ENCODE peak calls at places on chromosome 21, in four cellular contexts. M is heart left ventricle, P is dorsolateral prefrontal cortex, Z is GM23248. R is an unnamed sample.

GRCh38 chr21:26448751-26449150 is 124.3 kb downstream of the CYYR1 start:
- DNase-seq in P (no peak), Z (peak; percentile 84), M (no peak), R (peak; percentile 64)

GRCh38 chr21:17441370-17441769 is 71.5 kb upstream of the CXADR start:
- DNase-seq in Z (no peak), M (no peak), P (no peak), R (no peak)

GRCh38 chr21:41369105-41369914 is 7.5 kb downstream of the MX2 start:
- DNase-seq in Z (peak; percentile 19), P (no peak), M (peak; percentile 74), R (no peak)

GRCh38 chr21:14942801-14943490 is 121.9 kb downstream of the NRIP1 start:
- DNase-seq in Z (peak; percentile 8), P (no peak), M (no peak), R (peak; percentile 56)

GRCh38 chr21:45011911-45012660 is 62.3 kb upstream of the ADARB1 start:
- DNase-seq in Z (peak; percentile 94), P (peak; percentile 36), M (peak; percentile 37), R (peak; percentile 82)

GRCh38 chr21:16345757-16346156 is 616.0 kb downstream of the USP25 start:
- DNase-seq in Z (no peak), M (no peak), P (no peak), R (no peak)

GRCh38 chr21:8988696-8989095 is 1532.7 kb upstream of the TPTE start:
- DNase-seq in Z (no peak), M (no peak), P (no peak), R (no peak)

GRCh38 chr21:33360871-33361602 is 36.3 kb downstream of the IFNAR1 start:
- DNase-seq in Z (peak; percentile 76), M (peak; percentile 77), P (peak; percentile 74), R (peak; percentile 65)

GRCh38 chr21:33543505-33544129 is 779 bp downstream of the SON start:
- DNase-seq in M (no peak), P (peak; percentile 69), Z (peak; percentile 80), R (no peak)

GRCh38 chr21:17472592-17473271 is 40.1 kb upstream of the CXADR start:
- DNase-seq in Z (no peak), P (no peak), M (no peak), R (no peak)

GRCh38 chr21:10521091-10521598 is at the start of gene TPTE:
- DNase-seq in Z (no peak), P (no peak), M (no peak), R (no peak)

GRCh38 chr21:45256912-45257672 is 30.6 kb downstream of the POFUT2 start:
- DNase-seq in P (no peak), Z (no peak), M (no peak), R (no peak)

GRCh38 chr21:41625428-41625827 is 117.5 kb upstream of the TMPRSS2 start:
- DNase-seq in M (no peak), Z (no peak), P (no peak), R (no peak)

GRCh38 chr21:37193006-37193405 is 74.1 kb downstream of the VPS26C start:
- DNase-seq in Z (no peak), P (no peak), M (no peak), R (no peak)

GRCh38 chr21:39924577-39925308 is 57.5 kb downstream of the PCP4 start:
- DNase-seq in M (no peak), Z (no peak), P (no peak), R (no peak)

GRCh38 chr21:18522181-18522771 is 118.7 kb upstream of the TMPRSS15 start:
- DNase-seq in Z (no peak), M (no peak), P (no peak), R (peak; percentile 8)

GRCh38 chr21:41121785-41122415 is 46.1 kb upstream of the BACE2 start:
- DNase-seq in M (peak; percentile 85), Z (peak; percentile 75), P (peak; percentile 77), R (peak; percentile 81)

GRCh38 chr21:34205811-34206635 is 132.6 kb downstream of the MRPS6 start:
- DNase-seq in Z (peak; percentile 31), M (no peak), P (no peak), R (no peak)

GRCh38 chr21:39799178-39799577 is 54.2 kb downstream of the IGSF5 start:
- DNase-seq in Z (no peak), P (peak; percentile 63), M (peak; percentile 61), R (no peak)

GRCh38 chr21:45833437-45833836 is 148.1 kb upstream of the COL6A1 start:
- DNase-seq in Z (peak; percentile 17), M (peak; percentile 60), P (no peak), R (no peak)

GRCh38 chr21:33238146-33238545 is 8.4 kb downstream of the IFNAR2 start:
- DNase-seq in P (no peak), M (no peak), Z (no peak), R (no peak)

DNA sequence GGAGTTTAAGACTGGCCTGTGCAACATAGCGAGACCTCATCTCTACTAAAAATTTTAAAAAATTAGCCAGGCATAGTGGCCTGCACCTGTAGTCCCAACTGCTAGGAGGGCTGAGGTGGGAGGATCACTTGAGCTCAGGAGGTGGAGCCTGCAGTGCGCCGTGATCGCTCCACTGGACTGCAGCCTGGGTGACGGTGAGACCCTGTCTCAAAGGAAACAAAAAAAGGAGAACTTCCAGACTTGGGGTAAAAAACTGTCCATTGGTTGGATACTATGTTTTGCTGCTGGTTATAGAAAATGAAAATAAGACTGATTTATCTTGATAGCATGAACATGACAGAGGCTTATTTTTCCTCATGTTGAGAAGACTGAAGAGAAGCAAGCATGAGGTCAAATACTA is 79.4 kb downstream of the WDR4 start:
- DNase-seq in M (no peak), Z (no peak), P (no peak), R (no peak)
- H3K4me3 ChIP-seq in M (no peak overlapping the region), Z (no peak overlapping the region), P (no peak overlapping the region), R (no peak overlapping the region)

GRCh38 chr21:31543191-31543590 is 116.3 kb upstream of the SOD1 start:
- DNase-seq in Z (no peak), M (no peak), P (peak; percentile 36), R (peak; percentile 78)
- H3K4me3 ChIP-seq in Z (no peak overlapping the region), M (no peak overlapping the region), P (no peak overlapping the region), R (peak overlapping the region; percentile 11)

GRCh38 chr21:43585924-43586411 is 73.3 kb downstream of the HSF2BP start:
- DNase-seq in P (no peak), M (peak; percentile 56), Z (peak; percentile 98), R (peak; percentile 100)
- H3K4me3 ChIP-seq in P (no peak overlapping the region), M (no peak overlapping the region), Z (peak overlapping the region; percentile 9), R (no peak overlapping the region)

DNA sequence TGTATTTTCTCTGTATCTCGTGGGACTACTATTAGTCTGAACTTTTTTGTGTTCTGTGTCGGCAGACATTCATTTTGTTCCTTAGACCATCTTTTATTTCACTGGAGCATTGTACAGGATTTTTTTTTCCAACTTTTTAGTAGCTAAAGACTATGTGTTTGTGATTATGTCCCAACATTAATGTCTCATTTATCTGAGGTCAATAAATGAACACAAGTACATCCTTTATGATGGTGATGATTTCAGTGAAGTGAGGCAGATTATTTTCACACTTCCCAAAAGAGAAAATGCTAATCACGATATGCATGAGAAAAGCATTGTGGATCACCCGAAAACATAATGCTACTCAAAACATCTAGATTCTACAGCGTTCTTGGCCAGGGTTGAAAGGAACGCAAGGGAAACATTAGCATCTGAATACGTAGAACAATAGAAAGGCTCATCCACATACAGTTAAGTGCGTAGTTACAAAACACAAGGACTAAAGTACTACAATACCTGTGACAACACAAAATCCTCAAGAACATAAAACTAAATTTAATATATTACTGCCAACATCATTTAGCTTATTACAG is 981.7 kb upstream of the NCAM2 start:
- DNase-seq in M (no peak), P (no peak), Z (no peak), R (no peak)
- H3K4me3 ChIP-seq in M (no peak overlapping the region), P (no peak overlapping the region), Z (no peak overlapping the region), R (no peak overlapping the region)

GRCh38 chr21:28066051-28066450 is 926.6 kb downstream of the LTN1 start:
- DNase-seq in Z (peak; percentile 23), P (no peak), M (no peak), R (peak; percentile 16)
- H3K4me3 ChIP-seq in Z (no peak overlapping the region), P (no peak overlapping the region), M (no peak overlapping the region), R (no peak overlapping the region)

DNA sequence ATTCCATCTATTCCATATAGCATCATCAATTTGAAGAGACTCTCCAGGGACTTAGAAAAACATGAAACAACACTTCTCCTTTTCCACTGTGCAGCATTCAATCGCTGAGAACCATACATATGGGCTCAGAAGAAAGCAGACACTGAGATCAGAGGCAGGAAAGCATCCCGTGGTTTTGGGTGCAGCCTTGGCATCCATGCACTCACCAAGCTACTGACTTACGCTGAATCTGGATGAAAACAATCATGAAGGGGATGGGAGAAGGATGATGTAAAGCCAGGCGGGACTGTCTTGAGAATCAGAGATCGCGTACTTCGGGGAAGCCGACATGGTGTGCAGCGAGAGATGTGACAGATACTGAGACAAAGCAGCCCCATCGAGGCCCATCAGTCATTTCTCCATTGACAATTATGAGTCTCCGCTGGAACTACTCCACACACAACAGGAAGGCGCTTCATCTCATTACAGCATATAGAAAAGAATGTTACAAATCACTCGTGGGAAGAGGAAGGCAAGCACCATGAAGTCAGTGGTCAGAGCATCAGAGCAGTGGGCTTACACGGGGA is 2.3 kb upstream of the TIAM1 start:
- DNase-seq in M (no peak), P (no peak), Z (no peak), R (no peak)
- H3K4me3 ChIP-seq in M (no peak overlapping the region), P (no peak overlapping the region), Z (no peak overlapping the region), R (no peak overlapping the region)

GRCh38 chr21:38668067-38668466 is 137.7 kb upstream of the ETS2 start:
- DNase-seq in M (no peak), P (no peak), Z (no peak), R (no peak)

GRCh38 chr21:38671716-38672115 is 134.0 kb upstream of the ETS2 start:
- DNase-seq in Z (no peak), P (no peak), M (no peak), R (peak; percentile 67)

GRCh38 chr21:38667466-38667865 is 138.3 kb upstream of the ETS2 start:
- DNase-seq in M (no peak), Z (no peak), P (no peak), R (no peak)

GRCh38 chr21:38668501-38668900 is 137.2 kb upstream of the ETS2 start:
- DNase-seq in M (no peak), Z (no peak), P (no peak), R (no peak)

GRCh38 chr21:38669186-38669585 is 136.5 kb upstream of the ETS2 start:
- DNase-seq in Z (peak; percentile 66), P (no peak), M (no peak), R (peak; percentile 53)
- H3K4me3 ChIP-seq in Z (no peak overlapping the region), P (no peak overlapping the region), M (no peak overlapping the region), R (no peak overlapping the region)

DNA sequence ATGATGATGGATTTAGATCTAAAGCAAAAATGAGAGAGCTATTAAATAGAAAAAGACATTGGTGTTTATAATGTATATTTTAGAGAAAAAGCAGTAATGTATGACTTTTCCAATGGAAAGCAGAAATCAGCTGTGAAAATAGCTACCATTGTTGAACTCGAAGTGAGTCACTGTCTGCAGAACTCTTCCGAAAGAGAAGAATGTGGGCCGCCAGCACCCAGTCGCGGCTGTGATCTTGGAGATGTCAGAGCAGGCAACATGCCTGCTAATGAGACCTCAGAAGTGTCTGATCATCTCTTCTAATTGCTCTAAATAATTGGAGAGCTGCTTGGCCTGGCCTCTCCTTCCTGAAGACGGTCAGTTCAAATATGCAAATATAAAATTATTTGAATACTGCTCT is 333.6 kb upstream of the RUNX1 start:
- DNase-seq in P (no peak), M (no peak), Z (no peak), R (no peak)
- H3K4me3 ChIP-seq in P (no peak overlapping the region), M (no peak overlapping the region), Z (no peak overlapping the region), R (no peak overlapping the region)

R was measured in fibroblast of the aortic adventitia.